ENCODE peak calls at places on chromosome 9, in five cellular contexts. N is cardiac muscle cell; R is CD8-positive, alpha-beta T cell; B is fibroblast of the aortic adventitia; F is OCI-LY7. I is an unnamed sample.

GRCh38 chr9:89753472-89754055 is 148.8 kb downstream of the GADD45G start:
- DNase-seq in N (no peak), R (no peak), B (no peak), F (no peak), I (peak)

GRCh38 chr9:13279284-13280162 is at the start of gene MPDZ:
- DNase-seq in N (peak), R (no peak), B (peak), F (no peak), I (peak)

GRCh38 chr9:91182429-91182828 is 179.3 kb downstream of the AUH start:
- DNase-seq in N (no peak), R (no peak), B (peak), F (no peak), I (no peak)

GRCh38 chr9:14992516-14992915 is 82.3 kb upstream of the FREM1 start:
- DNase-seq in N (no peak), R (no peak), B (peak), F (no peak), I (no peak)

GRCh38 chr9:77647659-77648457 is at the start of gene GNA14:
- DNase-seq in N (peak), R (no peak), B (no peak), F (no peak), I (no peak)

GRCh38 chr9:38083858-38084555 is 15.0 kb upstream of the SHB start:
- DNase-seq in N (no peak), R (no peak), B (no peak), F (no peak), I (no peak)

GRCh38 chr9:134419684-134420076 is 93.4 kb downstream of the RXRA start:
- DNase-seq in N (no peak), R (no peak), B (no peak), F (no peak), I (no peak)

GRCh38 chr9:125650271-125650737 is 56.7 kb downstream of the MAPKAP1 start:
- DNase-seq in N (no peak), R (no peak), B (peak), F (peak), I (peak)

GRCh38 chr9:22124263-22125011 is 115.3 kb upstream of the CDKN2B start:
- DNase-seq in N (no peak), R (no peak), B (no peak), F (no peak), I (no peak)

GRCh38 chr9:129667378-129667777 is 1.9 kb downstream of the PRRX2 start:
- DNase-seq in N (no peak), R (no peak), B (no peak), F (no peak), I (no peak)

GRCh38 chr9:78549711-78550110 is 252.8 kb downstream of the PSAT1 start:
- DNase-seq in N (no peak), R (no peak), B (no peak), F (no peak), I (no peak)

GRCh38 chr9:119009253-119009652 is 360.0 kb downstream of the BRINP1 start:
- DNase-seq in N (no peak), R (no peak), B (no peak), F (no peak), I (no peak)

GRCh38 chr9:121676916-121677315 is 25.5 kb downstream of the DAB2IP start:
- DNase-seq in N (no peak), R (no peak), B (no peak), F (no peak), I (no peak)

GRCh38 chr9:133961226-133962165 is 30.6 kb downstream of the VAV2 start:
- DNase-seq in N (no peak), R (no peak), B (no peak), F (peak), I (no peak)

GRCh38 chr9:12464910-12465512 is 228.2 kb upstream of the TYRP1 start:
- DNase-seq in N (peak), R (no peak), B (peak), F (peak), I (peak)

GRCh38 chr9:127154390-127155191 is 32.2 kb upstream of the ANGPTL2 start:
- DNase-seq in N (no peak), R (no peak), B (peak), F (peak), I (peak)

GRCh38 chr9:86355814-86356213 is 1.6 kb upstream of the TUT7 start:
- DNase-seq in N (no peak), R (no peak), B (no peak), F (no peak), I (no peak)
- TF ChIP-seq CTCF in N (no peak), R (no peak), B (no peak), F (no peak), I (no peak)

DNA sequence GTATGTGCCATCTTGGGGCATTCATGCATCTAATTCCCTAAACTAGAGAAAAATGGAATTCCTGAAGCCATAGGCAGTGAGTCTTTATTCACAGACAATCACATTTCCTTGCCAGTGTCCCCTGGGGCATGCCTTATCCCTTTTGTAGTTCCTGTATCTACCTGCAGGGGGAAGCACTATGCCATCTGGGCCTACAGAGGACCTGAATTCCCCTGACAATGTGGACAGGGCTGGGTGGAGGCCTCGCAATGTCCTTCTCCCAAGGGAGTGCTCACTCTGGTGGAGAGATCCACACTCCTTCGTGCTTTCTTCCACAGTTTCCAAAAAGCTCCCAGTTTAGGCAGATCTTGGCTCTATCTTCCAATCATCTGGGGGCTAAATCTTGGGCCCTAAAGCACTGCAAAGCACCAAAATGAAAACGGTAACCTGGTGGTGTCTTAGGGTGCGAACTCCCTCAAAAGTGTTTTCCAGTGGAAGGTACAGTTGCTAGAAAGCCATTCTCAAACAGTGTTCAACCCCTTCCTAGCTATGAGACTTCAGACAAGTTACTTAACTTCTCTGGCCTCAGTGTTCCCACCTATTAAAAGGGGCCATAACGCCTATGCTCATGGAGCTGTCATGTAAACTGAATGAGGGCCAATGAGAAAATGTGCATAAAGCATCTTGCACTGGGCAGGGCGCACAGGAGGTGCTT is 17.5 kb downstream of the WHRN start:
- DNase-seq in N (peak), R (peak), B (peak), F (peak), I (peak)
- TF ChIP-seq CTCF in N (peak), R (peak), B (peak), F (peak), I (peak)

GRCh38 chr9:4666042-4666699 is at the start of gene SPATA6L:
- DNase-seq in N (peak), R (peak), B (peak), F (no peak), I (peak)
- TF ChIP-seq CTCF in N (peak), R (no peak), B (peak), F (no peak), I (peak)

GRCh38 chr9:116497081-116497480 is 190.0 kb upstream of the TRIM32 start:
- DNase-seq in N (no peak), R (no peak), B (peak), F (no peak), I (no peak)
- TF ChIP-seq CTCF in N (peak), R (no peak), B (peak), F (no peak), I (no peak)

GRCh38 chr9:100667448-100667847 is 89.6 kb downstream of the CAVIN4 start:
- DNase-seq in N (no peak), R (no peak), B (no peak), F (no peak), I (no peak)
- TF ChIP-seq CTCF in N (no peak), R (no peak), B (no peak), F (no peak), I (no peak)

I was measured in GM13977.